ENCODE peak calls at places on chromosome 7, in five cellular contexts. N is RCC 7860; W is activated CD4-positive, alpha-beta T cell treated with anti-CD3 and anti-CD28 coated beads, Interleukin-2, amount 50 U/mL, for 1 hour; K is PC-9; H is fibroblast of mammary gland. M is an unnamed sample.

GRCh38 chr7:17546206-17546998 is 247.9 kb downstream of the AHR start:
- DNase-seq in W (no peak), N (no peak), H (peak; percentile 98), K (peak; percentile 66), M (no peak)

GRCh38 chr7:151460474-151460855 is 20.5 kb upstream of the CRYGN start:
- DNase-seq in W (no peak), H (no peak), N (no peak), K (no peak), M (no peak)

GRCh38 chr7:34501161-34501560 is 156.9 kb upstream of the NPSR1 start:
- DNase-seq in N (no peak), H (no peak), W (no peak), K (no peak), M (no peak)

GRCh38 chr7:4020086-4020485 is 662.0 kb upstream of the FOXK1 start:
- DNase-seq in W (no peak), H (no peak), K (no peak), N (no peak), M (no peak)

GRCh38 chr7:16242920-16243319 is 178.4 kb downstream of the CRPPA start:
- DNase-seq in K (no peak), W (no peak), N (no peak), H (no peak), M (no peak)

GRCh38 chr7:142508251-142508650 is 241.0 kb upstream of the PRSS1 start:
- DNase-seq in N (no peak), K (peak; percentile 99), H (peak; percentile 23), W (no peak), M (peak; percentile 34)

GRCh38 chr7:138776156-138776833 is 21.5 kb upstream of the TMEM213 start:
- DNase-seq in K (no peak), H (no peak), N (no peak), W (no peak), M (no peak)

GRCh38 chr7:49308787-49309186 is 384.4 kb downstream of the CDC14C start:
- DNase-seq in W (no peak), H (no peak), K (no peak), N (no peak), M (no peak)

GRCh38 chr7:83672157-83672556 is 23.2 kb upstream of the SEMA3E start:
- DNase-seq in W (no peak), K (no peak), H (no peak), N (no peak), M (no peak)

GRCh38 chr7:74212661-74213060 is 2.9 kb downstream of the LAT2 start:
- DNase-seq in W (no peak), H (no peak), N (no peak), K (no peak), M (no peak)

GRCh38 chr7:121557034-121557892 is 161.2 kb upstream of the FAM3C start:
- DNase-seq in K (no peak), N (peak; percentile 55), H (peak; percentile 24), W (no peak), M (no peak)

GRCh38 chr7:134778941-134779740 is at the start of gene CALD1:
- DNase-seq in H (peak; percentile 97), K (peak; percentile 96), W (no peak), N (peak; percentile 98), M (no peak)

GRCh38 chr7:95915731-95916130 is 143.4 kb downstream of the DYNC1I1 start:
- DNase-seq in K (no peak), W (no peak), H (no peak), N (no peak), M (no peak)

GRCh38 chr7:91683823-91684222 is 196.7 kb downstream of the MTERF1 start:
- DNase-seq in W (no peak), N (no peak), H (peak; percentile 47), K (no peak), M (no peak)

GRCh38 chr7:43536773-43537172 is 46.1 kb upstream of the STK17A start:
- DNase-seq in N (no peak), W (no peak), K (no peak), H (no peak), M (no peak)

GRCh38 chr7:66013938-66014337 is 31.9 kb upstream of the GUSB start:
- DNase-seq in K (no peak), H (peak; percentile 46), W (no peak), N (no peak), M (no peak)

GRCh38 chr7:20895563-20895962 is 108.9 kb upstream of the SP8 start:
- DNase-seq in W (no peak), N (no peak), H (no peak), K (no peak), M (no peak)

GRCh38 chr7:159195926-159196325 is 51.3 kb upstream of the VIPR2 start:
- DNase-seq in N (no peak), H (no peak), W (no peak), K (no peak), M (peak; percentile 12)

GRCh38 chr7:157271991-157272324 is 64.8 kb upstream of the DNAJB6 start:
- DNase-seq in H (peak; percentile 100), K (no peak), N (peak; percentile 75), W (no peak), M (no peak)

GRCh38 chr7:30159698-30160143 is 24.9 kb downstream of the MTURN start:
- DNase-seq in K (no peak), W (no peak), N (peak; percentile 38), H (peak; percentile 44), M (no peak)

GRCh38 chr7:101088069-101088425 is 2.8 kb downstream of the TRIM56 start:
- DNase-seq in N (no peak), K (no peak), W (no peak), H (no peak), M (no peak)